ENCODE peak calls at places on chromosomes 2 and 18, in six cellular contexts. U is SK-N-SH, X is suprapubic skin, N is sigmoid colon, T is stomach, O is ovary. J is an unnamed sample.
A peak's percentile ranks its signal among the peaks of the same experiment; 100 is the strongest.

GRCh38 chr2:26314243-26314642 is 31.7 kb upstream of the SELENOI start:
- DNase-seq in U (no peak), X (no peak), N (no peak), T (no peak), O (no peak), J (no peak)

GRCh38 chr2:67733517-67733916 is 329.3 kb downstream of the C1D start:
- DNase-seq in U (peak; percentile 54), X (no peak), N (no peak), T (no peak), O (no peak), J (no peak)

GRCh38 chr2:54572262-54572635 is 116.1 kb downstream of the SPTBN1 start:
- DNase-seq in U (no peak), X (no peak), N (no peak), T (no peak), O (no peak), J (no peak)

GRCh38 chr2:113240915-113241911 is 37.5 kb downstream of the PAX8 start:
- DNase-seq in U (peak; percentile 30), X (peak; percentile 89), N (peak; percentile 87), T (peak; percentile 56), O (peak; percentile 48), J (peak; percentile 52)

GRCh38 chr2:127721978-127722355 is 20.7 kb downstream of the SFT2D3 start:
- DNase-seq in U (no peak), X (no peak), N (no peak), T (no peak), O (no peak), J (no peak)

GRCh38 chr2:209721497-209721896 is 50.1 kb upstream of the UNC80 start:
- DNase-seq in U (no peak), X (no peak), N (no peak), T (no peak), O (no peak), J (no peak)

GRCh38 chr2:105660489-105660888 is 84.2 kb upstream of the NCK2 start:
- DNase-seq in U (no peak), X (no peak), N (no peak), T (no peak), O (no peak), J (no peak)

GRCh38 chr2:29345236-29345635 is 230.0 kb downstream of the CLIP4 start:
- DNase-seq in U (no peak), X (no peak), N (no peak), T (no peak), O (no peak), J (no peak)

GRCh38 chr18:676069-676468 is 18.6 kb downstream of the TYMS start:
- DNase-seq in U (no peak), X (no peak), N (no peak), T (no peak), O (no peak), J (no peak)

GRCh38 chr2:239596792-239597191 is 196.0 kb upstream of the HDAC4 start:
- DNase-seq in U (no peak), X (peak; percentile 45), N (peak; percentile 53), T (no peak), O (no peak), J (no peak)

GRCh38 chr2:85430780-85431601 is 12.5 kb downstream of the SH2D6 start:
- DNase-seq in U (peak; percentile 79), X (no peak), N (no peak), T (no peak), O (no peak), J (no peak)

GRCh38 chr2:85429213-85429923 is 10.9 kb downstream of the SH2D6 start:
- DNase-seq in U (no peak), X (no peak), N (no peak), T (no peak), O (no peak), J (no peak)

GRCh38 chr2:85427300-85427699 is 8.8 kb downstream of the SH2D6 start:
- DNase-seq in U (no peak), X (no peak), N (no peak), T (no peak), O (no peak), J (peak; percentile 39)

GRCh38 chr2:85429924-85430289 is 11.4 kb downstream of the SH2D6 start:
- DNase-seq in U (no peak), X (no peak), N (no peak), T (no peak), O (no peak), J (no peak)

GRCh38 chr2:85428343-85428881 is 9.9 kb downstream of the SH2D6 start:
- DNase-seq in U (no peak), X (no peak), N (no peak), T (no peak), O (no peak), J (no peak)
- TF ChIP-seq EP300 in U (no peak), X (no peak), N (no peak), T (no peak), O (no peak), J (no peak)

GRCh38 chr2:19359021-19359357 is 566 bp upstream of the OSR1 start:
- DNase-seq in U (no peak), X (no peak), N (no peak), T (no peak), O (no peak), J (no peak)

GRCh38 chr2:19360881-19361321 is 2.5 kb upstream of the OSR1 start:
- DNase-seq in U (peak; percentile 39), X (no peak), N (no peak), T (no peak), O (no peak), J (no peak)

GRCh38 chr2:19358242-19359020 is at the start of gene OSR1:
- DNase-seq in U (peak; percentile 70), X (peak; percentile 87), N (peak; percentile 90), T (peak; percentile 55), O (peak; percentile 78), J (peak; percentile 52)

GRCh38 chr2:19360266-19360665 is 1.8 kb upstream of the OSR1 start:
- DNase-seq in U (no peak), X (no peak), N (no peak), T (no peak), O (no peak), J (no peak)

GRCh38 chr2:19359456-19359855 is 1.0 kb upstream of the OSR1 start:
- DNase-seq in U (peak; percentile 19), X (no peak), N (no peak), T (no peak), O (no peak), J (no peak)
- H3K27me3 ChIP-seq in U (no peaks in the 10 kb centered on the region), X (peaks cover 89% of the 10 kb centered on the region), N (peaks cover 72% of the 10 kb centered on the region), T (peaks cover 65% of the 10 kb centered on the region), O (no peaks in the 10 kb centered on the region), J (peaks cover 91% of the 10 kb centered on the region)

DNA sequence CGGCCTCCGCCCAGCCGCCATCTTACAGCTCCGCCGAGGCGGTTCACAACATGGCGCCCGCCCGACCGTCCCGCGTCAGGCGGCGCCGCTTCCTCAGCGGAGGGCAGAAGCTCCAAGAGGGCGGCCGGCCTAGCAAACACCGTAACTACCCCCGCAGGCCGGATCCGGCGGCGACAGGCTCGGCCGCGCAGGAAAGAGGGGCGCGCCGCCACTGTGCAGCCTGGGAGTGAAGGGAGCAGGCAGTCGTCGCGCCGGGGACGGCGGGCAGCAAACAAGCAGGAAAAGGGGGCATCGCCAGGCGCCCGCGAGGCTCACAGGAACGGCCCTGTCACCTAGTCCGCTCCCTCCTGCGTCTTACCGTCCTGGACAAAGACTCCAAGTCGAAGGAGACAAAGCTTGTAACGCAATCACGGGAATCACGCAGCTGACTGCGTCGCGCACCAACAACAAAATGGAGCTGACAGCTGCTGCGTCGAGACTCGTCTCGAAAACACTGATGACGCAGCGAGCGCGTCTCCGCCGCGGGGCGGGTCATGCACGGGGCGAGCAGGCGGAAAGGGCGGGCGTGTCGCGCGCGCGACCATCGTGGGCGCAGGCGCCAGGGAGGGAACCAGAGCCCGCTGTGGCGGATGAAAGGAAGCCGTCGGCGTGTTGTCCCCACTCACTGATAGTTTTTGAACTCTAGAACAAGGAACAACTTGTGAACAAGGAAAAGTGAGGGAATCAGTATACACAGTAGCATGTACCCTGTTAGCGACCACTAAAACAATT is at the start of gene CLK1:
- DNase-seq in U (peak; percentile 95), X (peak; percentile 97), N (peak; percentile 98), T (peak; percentile 98), O (peak; percentile 97), J (peak; percentile 98)
- TF ChIP-seq EP300 in U (no peak), X (no peak), N (peak; percentile 95), T (no peak), O (peak; percentile 50), J (no peak)

GRCh38 chr2:218732761-218733158 is 22.1 kb downstream of the TTLL4 start:
- DNase-seq in U (no peak), X (no peak), N (no peak), T (no peak), O (no peak), J (no peak)

GRCh38 chr2:218733615-218734021 is 23.0 kb downstream of the TTLL4 start:
- DNase-seq in U (no peak), X (no peak), N (peak; percentile 73), T (peak; percentile 34), O (no peak), J (peak; percentile 12)

GRCh38 chr2:218732052-218732760 is 21.6 kb downstream of the TTLL4 start:
- DNase-seq in U (no peak), X (no peak), N (no peak), T (no peak), O (no peak), J (no peak)

GRCh38 chr2:218734190-218734975 is 23.7 kb downstream of the TTLL4 start:
- DNase-seq in U (no peak), X (no peak), N (no peak), T (no peak), O (no peak), J (no peak)

DNA sequence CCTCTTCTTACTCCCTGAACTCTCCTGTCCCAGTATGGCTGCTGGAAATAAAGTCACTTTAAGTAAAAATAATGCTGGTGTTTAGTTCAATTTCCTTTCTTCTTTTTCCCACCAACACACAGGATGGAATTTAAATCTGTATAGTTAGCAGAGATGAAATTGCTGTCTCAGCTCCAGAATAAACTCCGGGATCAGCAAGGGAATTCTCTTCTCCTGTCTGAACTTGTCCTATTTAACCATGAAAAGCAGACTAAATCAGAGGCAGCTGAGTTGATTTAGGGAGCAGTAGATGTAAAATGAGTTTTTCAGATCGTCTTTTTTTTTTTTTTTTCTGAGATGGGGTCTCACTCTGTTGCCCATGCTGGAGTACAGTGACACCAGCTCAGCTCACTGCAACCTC is 25.9 kb downstream of the TTLL4 start:
- DNase-seq in U (no peak), X (no peak), N (no peak), T (no peak), O (no peak), J (no peak)
- H3K27me3 ChIP-seq in U (no peaks in the 10 kb centered on the region), X (no peaks in the 10 kb centered on the region), N (no peaks in the 10 kb centered on the region), T (no peaks in the 10 kb centered on the region), O (no peaks in the 10 kb centered on the region), J (no peaks in the 10 kb centered on the region)

DNA sequence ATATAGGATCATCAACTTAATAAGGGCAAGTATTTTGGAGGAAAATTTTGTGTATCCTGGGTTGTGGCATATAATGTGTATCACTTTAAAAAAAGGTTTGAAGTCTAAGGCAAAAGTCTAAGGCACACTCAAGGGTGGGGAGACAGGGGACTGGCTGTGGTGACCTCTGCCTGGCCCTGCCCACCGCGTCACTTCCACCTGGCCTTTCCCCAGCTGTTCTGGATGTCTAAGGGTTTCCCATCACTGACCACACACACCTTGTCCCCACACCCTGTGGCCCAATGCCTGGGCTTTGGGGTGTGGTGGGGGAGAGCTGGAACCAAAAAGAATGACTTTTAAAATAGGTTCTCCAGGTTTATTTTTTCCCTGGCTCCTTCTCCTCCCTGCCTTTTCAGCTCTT is 257.0 kb downstream of the DYSF start:
- DNase-seq in U (no peak), X (no peak), N (peak; percentile 9), T (no peak), O (no peak), J (no peak)
- TF ChIP-seq EP300 in U (no peak), X (no peak), N (no peak), T (no peak), O (no peak), J (no peak)